ENCODE peak calls at places on chromosomes 16 and 17, in four cellular contexts. G, B, D and S are unnamed samples.
A peak's percentile ranks its signal among the peaks of the same experiment; 100 is the strongest.

GRCh38 chr17:77445030-77445907 is 304.5 kb downstream of the SEC14L1 start:
- DNase-seq in G (peak; percentile 86), B (peak; percentile 57), D (peak; percentile 77), S (peak; percentile 71)

GRCh38 chr17:34499576-34499975 is 79.8 kb upstream of the TMEM132E start:
- DNase-seq in B (no peak), G (no peak), D (no peak), S (no peak)

GRCh38 chr16:15041260-15042011 is 14.4 kb downstream of the NTAN1 start:
- DNase-seq in G (peak; percentile 90), B (peak; percentile 78), D (no peak), S (peak; percentile 78)

GRCh38 chr17:56707312-56708219 is 114.1 kb downstream of the NOG start:
- DNase-seq in B (no peak), G (no peak), D (no peak), S (no peak)

GRCh38 chr16:1146409-1146808 is 6.5 kb upstream of the CACNA1H start:
- DNase-seq in B (no peak), D (no peak), G (no peak), S (no peak)

GRCh38 chr17:63437287-63438091 is 8.6 kb downstream of the CYB561 start:
- DNase-seq in G (peak; percentile 54), D (no peak), B (peak; percentile 65), S (no peak)

GRCh38 chr17:49995055-49995738 is at the start of gene DLX3:
- DNase-seq in G (peak; percentile 82), D (no peak), B (peak; percentile 81), S (peak; percentile 75)

GRCh38 chr16:17125671-17126070 is 345.1 kb downstream of the XYLT1 start:
- DNase-seq in G (no peak), B (no peak), D (no peak), S (no peak)

GRCh38 chr16:64225696-64226095 is 896.2 kb downstream of the CDH11 start:
- DNase-seq in D (no peak), G (no peak), B (no peak), S (no peak)

GRCh38 chr16:67101683-67102082 is 8.1 kb upstream of the PHAF1 start:
- DNase-seq in B (no peak), G (no peak), D (no peak), S (no peak)

GRCh38 chr17:32621612-32622312 is 135.0 kb downstream of the CDK5R1 start:
- DNase-seq in G (no peak), D (no peak), B (no peak), S (no peak)

GRCh38 chr16:66474750-66475199 is 47.7 kb downstream of the BEAN1 start:
- DNase-seq in D (no peak), G (no peak), B (no peak), S (no peak)

GRCh38 chr17:31907342-31907975 is 6.0 kb upstream of the UTP6 start:
- DNase-seq in G (peak; percentile 45), B (peak; percentile 44), D (no peak), S (peak; percentile 32)

GRCh38 chr17:49359990-49360795 is 1.9 kb downstream of the ZNF652 start:
- DNase-seq in B (no peak), G (no peak), D (no peak), S (no peak)

GRCh38 chr17:55158439-55158838 is 106.3 kb upstream of the HLF start:
- DNase-seq in G (no peak), B (no peak), D (no peak), S (no peak)

GRCh38 chr17:51487947-51488346 is 227.6 kb downstream of the UTP18 start:
- DNase-seq in D (no peak), G (no peak), B (no peak), S (no peak)

GRCh38 chr16:77868052-77868451 is 79.7 kb downstream of the VAT1L start:
- DNase-seq in B (no peak), D (no peak), G (no peak), S (no peak)

GRCh38 chr17:60665602-60666001 is 12.0 kb upstream of the BCAS3 start:
- DNase-seq in G (no peak), D (no peak), B (no peak), S (no peak)

GRCh38 chr17:49013311-49014205 is 16.4 kb downstream of the IGF2BP1 start:
- DNase-seq in D (no peak), G (no peak), B (no peak), S (no peak)

GRCh38 chr17:65064452-65065019 is 8.0 kb upstream of the GNA13 start:
- DNase-seq in B (no peak), G (no peak), D (no peak), S (no peak)

GRCh38 chr16:53945996-53946395 is 242.0 kb downstream of the FTO start:
- DNase-seq in B (no peak), G (no peak), D (no peak), S (no peak)

GRCh38 chr17:10435096-10435495 is 13.3 kb upstream of the MYH8 start:
- DNase-seq in B (no peak), D (no peak), G (no peak), S (no peak)

GRCh38 chr16:72094266-72094610 is 591 bp downstream of the DHX38 start:
- DNase-seq in D (no peak), G (no peak), B (no peak), S (peak; percentile 28)

GRCh38 chr16:75218256-75219076 is at the start of gene CTRB1:
- DNase-seq in B (no peak), D (no peak), G (no peak), S (no peak)

GRCh38 chr17:75729351-75729750 is 8.1 kb downstream of the ITGB4 start:
- DNase-seq in D (no peak), G (no peak), B (no peak), S (no peak)

GRCh38 chr16:87955302-87956168 is 4.3 kb downstream of the BANP start:
- DNase-seq in D (no peak), G (no peak), B (no peak), S (no peak)

GRCh38 chr16:87954361-87954760 is 3.1 kb downstream of the BANP start:
- DNase-seq in B (peak; percentile 44), G (no peak), D (no peak), S (no peak)

GRCh38 chr16:87953308-87954208 is 2.3 kb downstream of the BANP start:
- DNase-seq in B (no peak), G (no peak), D (no peak), S (no peak)

GRCh38 chr16:87956169-87956770 is 5.0 kb downstream of the BANP start:
- DNase-seq in B (no peak), D (peak; percentile 75), G (peak; percentile 71), S (peak; percentile 48)

GRCh38 chr16:87954826-87955225 is 3.6 kb downstream of the BANP start:
- DNase-seq in G (no peak), D (no peak), B (no peak), S (no peak)
- H3K4me1 ChIP-seq in G (peaks cover 10% of the 10 kb centered on the region), D (peaks cover 86% of the 10 kb centered on the region), B (peaks cover 36% of the 10 kb centered on the region), S (peaks cover 18% of the 10 kb centered on the region)

GRCh38 chr16:10408824-10409381 is 23.0 kb downstream of the ATF7IP2 start:
- DNase-seq in G (no peak), B (no peak), D (no peak), S (no peak)
- H3K9me3 ChIP-seq in G (peaks cover 81% of the 10 kb centered on the region), B (peaks cover 27% of the 10 kb centered on the region), D (peaks cover 50% of the 10 kb centered on the region), S (no peaks in the 10 kb centered on the region)

GRCh38 chr17:59105852-59106462 is 723 bp downstream of the TRIM37 start:
- DNase-seq in B (peak; percentile 63), G (peak; percentile 72), D (peak; percentile 74), S (peak; percentile 80)

GRCh38 chr17:59097876-59098275 is 8.8 kb downstream of the TRIM37 start:
- DNase-seq in G (no peak), D (no peak), B (no peak), S (no peak)

GRCh38 chr17:59106463-59107305 is at the start of gene TRIM37:
- DNase-seq in B (peak; percentile 98), G (peak; percentile 98), D (peak; percentile 98), S (peak; percentile 98)

DNA sequence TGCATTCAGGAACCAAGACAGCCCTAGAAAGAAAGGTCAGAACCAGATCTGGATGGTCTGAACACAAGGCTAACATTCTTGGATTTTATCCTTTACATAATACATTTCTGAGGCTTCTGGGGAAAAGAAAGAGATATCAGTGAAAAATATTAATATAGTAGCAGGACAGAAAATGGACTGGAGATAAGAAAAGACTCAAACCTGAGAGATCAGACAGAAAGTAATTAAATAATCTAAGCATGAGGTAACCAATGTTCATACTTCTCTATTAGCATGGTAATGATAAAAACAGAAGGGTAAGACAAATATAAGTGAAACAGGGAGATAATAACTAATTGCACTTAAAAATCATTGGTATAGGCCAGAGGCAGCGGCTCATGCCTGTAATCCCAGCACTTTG is 5.5 kb downstream of the TRIM37 start:
- DNase-seq in D (no peak), G (no peak), B (no peak), S (no peak)
- H3K36me3 ChIP-seq in D (peaks cover 11% of the 10 kb centered on the region), G (peaks cover 33% of the 10 kb centered on the region), B (no peaks in the 10 kb centered on the region), S (no peaks in the 10 kb centered on the region)

GRCh38 chr16:49605536-49606241 is 232.1 kb downstream of the C16orf78 start:
- DNase-seq in B (no peak), D (no peak), G (no peak), S (no peak)
- H3K4me1 ChIP-seq in B (no peaks in the 10 kb centered on the region), D (no peaks in the 10 kb centered on the region), G (no peaks in the 10 kb centered on the region), S (no peaks in the 10 kb centered on the region)

GRCh38 chr17:81473019-81473418 is 39.6 kb downstream of the ACTG1 start:
- DNase-seq in B (peak; percentile 47), D (no peak), G (no peak), S (no peak)

GRCh38 chr17:81476097-81476496 is 36.5 kb downstream of the ACTG1 start:
- DNase-seq in D (no peak), G (no peak), B (no peak), S (no peak)

GRCh38 chr17:81476635-81477034 is 36.0 kb downstream of the ACTG1 start:
- DNase-seq in D (no peak), B (no peak), G (no peak), S (no peak)

GRCh38 chr17:81477173-81477572 is 35.4 kb downstream of the ACTG1 start:
- DNase-seq in B (no peak), D (no peak), G (no peak), S (no peak)

GRCh38 chr17:81474958-81475357 is 37.6 kb downstream of the ACTG1 start:
- DNase-seq in G (no peak), D (no peak), B (no peak), S (no peak)
- H3K9me3 ChIP-seq in G (no peaks in the 10 kb centered on the region), D (no peaks in the 10 kb centered on the region), B (no peaks in the 10 kb centered on the region), S (no peaks in the 10 kb centered on the region)

DNA sequence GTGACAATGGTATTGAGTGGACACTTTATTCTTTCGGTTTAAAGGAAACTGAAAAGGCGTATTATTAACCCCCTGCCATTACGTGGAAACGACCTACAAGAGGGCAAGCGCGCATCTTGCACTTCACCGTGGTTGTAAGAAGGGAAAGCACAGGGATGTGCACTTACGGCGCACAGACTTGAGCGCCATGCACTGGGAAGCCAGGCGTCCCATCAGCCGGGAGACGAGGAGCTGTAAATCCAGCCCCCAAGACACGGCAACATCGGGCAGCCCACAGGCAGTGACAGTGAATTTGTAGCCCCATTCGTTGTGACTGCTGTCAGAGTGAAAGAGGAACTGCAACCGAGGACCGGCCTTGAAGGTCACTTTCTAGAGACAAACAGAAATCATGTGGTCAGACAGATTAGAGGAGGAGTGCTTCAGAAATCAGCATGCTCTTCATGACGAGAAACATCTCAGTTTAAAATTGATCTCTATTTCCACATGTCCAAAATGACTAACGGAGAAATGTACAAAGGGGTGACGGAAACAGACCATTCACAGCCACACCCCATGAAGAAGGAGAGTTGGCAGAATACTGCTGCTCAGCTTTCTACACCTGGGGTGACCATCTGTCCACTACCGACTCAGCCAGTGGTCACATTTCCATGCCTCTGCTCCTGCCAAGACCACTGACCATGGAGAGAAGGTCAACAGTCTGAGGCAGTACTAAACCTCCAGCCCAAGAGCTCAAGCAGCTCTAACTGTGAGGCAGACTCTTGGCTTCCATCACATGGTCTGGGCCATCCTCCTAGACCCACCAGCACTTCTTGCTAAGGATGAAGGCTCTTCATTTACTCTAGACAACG is 68.6 kb downstream of the ZZEF1 start:
- DNase-seq in D (no peak), G (peak; percentile 45), B (peak; percentile 28), S (peak; percentile 25)
- H3K36me3 ChIP-seq in D (peaks cover 96% of the 10 kb centered on the region), G (peaks cover 98% of the 10 kb centered on the region), B (peaks cover 76% of the 10 kb centered on the region), S (peaks cover 37% of the 10 kb centered on the region)